ENCODE peak calls at places on chromosomes 11 and 22, in seven cellular contexts. One of them, this sample, is unnamed.

GRCh38 chr11:60854140-60854846 is 1.5 kb downstream of the PTGDR2 start:
- DNase-seq in right lobe of liver: no peak
- DNase-seq in mucosa of descending colon: no peak
- DNase-seq in neural progenitor cell: no peak
- DNase-seq in neuronal stem cell: no peak
- DNase-seq in heart left ventricle: no peak
- DNase-seq in cardiac muscle cell: no peak
- DNase-seq in this sample: no peak

GRCh38 chr11:123057604-123058305 is 4.2 kb downstream of the HSPA8 start:
- DNase-seq in mucosa of descending colon: no peak
- DNase-seq in cardiac muscle cell: no peak
- DNase-seq in neural progenitor cell: no peak
- DNase-seq in heart left ventricle: no peak
- DNase-seq in neuronal stem cell: no peak
- DNase-seq in right lobe of liver: no peak
- DNase-seq in this sample: no peak

GRCh38 chr22:17627961-17628303 is 617 bp downstream of the ATP6V1E1 start:
- DNase-seq in mucosa of descending colon: no peak
- DNase-seq in heart left ventricle: no peak
- DNase-seq in neuronal stem cell: no peak
- DNase-seq in cardiac muscle cell: peak; percentile 10
- DNase-seq in right lobe of liver: no peak
- DNase-seq in neural progenitor cell: no peak
- DNase-seq in this sample: peak; percentile 16

GRCh38 chr22:33919591-33920501 is at the start of gene LARGE1:
- DNase-seq in neuronal stem cell: peak; percentile 27
- DNase-seq in heart left ventricle: peak; percentile 43
- DNase-seq in cardiac muscle cell: peak; percentile 47
- DNase-seq in right lobe of liver: peak; percentile 69
- DNase-seq in mucosa of descending colon: peak; percentile 72
- DNase-seq in neural progenitor cell: peak; percentile 78
- DNase-seq in this sample: peak; percentile 33

GRCh38 chr11:92130432-92130831 is 94.2 kb upstream of the FAT3 start:
- DNase-seq in right lobe of liver: no peak
- DNase-seq in mucosa of descending colon: no peak
- DNase-seq in neuronal stem cell: no peak
- DNase-seq in cardiac muscle cell: peak; percentile 57
- DNase-seq in heart left ventricle: no peak
- DNase-seq in neural progenitor cell: no peak
- DNase-seq in this sample: no peak

GRCh38 chr11:122882809-122883681 is 486 bp downstream of the JHY start:
- DNase-seq in right lobe of liver: peak; percentile 48
- DNase-seq in neural progenitor cell: peak; percentile 80
- DNase-seq in neuronal stem cell: peak; percentile 31
- DNase-seq in heart left ventricle: peak; percentile 68
- DNase-seq in mucosa of descending colon: peak; percentile 78
- DNase-seq in cardiac muscle cell: no peak
- DNase-seq in this sample: peak; percentile 68

GRCh38 chr22:43862074-43862881 is at the start of gene SULT4A1:
- DNase-seq in neuronal stem cell: peak; percentile 46
- DNase-seq in heart left ventricle: no peak
- DNase-seq in cardiac muscle cell: peak; percentile 63
- DNase-seq in mucosa of descending colon: no peak
- DNase-seq in neural progenitor cell: peak; percentile 91
- DNase-seq in right lobe of liver: no peak
- DNase-seq in this sample: peak; percentile 21

GRCh38 chr11:109968781-109969180 is 124.4 kb upstream of the ZC3H12C start:
- DNase-seq in neural progenitor cell: no peak
- DNase-seq in right lobe of liver: no peak
- DNase-seq in mucosa of descending colon: no peak
- DNase-seq in heart left ventricle: no peak
- DNase-seq in neuronal stem cell: no peak
- DNase-seq in cardiac muscle cell: no peak
- DNase-seq in this sample: no peak

GRCh38 chr11:27754035-27755017 is 54.1 kb upstream of the BDNF start:
- DNase-seq in neural progenitor cell: no peak
- DNase-seq in right lobe of liver: no peak
- DNase-seq in heart left ventricle: no peak
- DNase-seq in neuronal stem cell: no peak
- DNase-seq in mucosa of descending colon: no peak
- DNase-seq in cardiac muscle cell: peak; percentile 32
- DNase-seq in this sample: no peak

GRCh38 chr22:19658057-19658966 is 56.0 kb upstream of the SEPTIN5 start:
- DNase-seq in right lobe of liver: no peak
- DNase-seq in cardiac muscle cell: no peak
- DNase-seq in neural progenitor cell: no peak
- DNase-seq in heart left ventricle: no peak
- DNase-seq in neuronal stem cell: no peak
- DNase-seq in mucosa of descending colon: no peak
- DNase-seq in this sample: no peak

GRCh38 chr22:39518124-39518786 is 2.1 kb upstream of the ATF4 start:
- DNase-seq in cardiac muscle cell: peak; percentile 79
- DNase-seq in mucosa of descending colon: no peak
- DNase-seq in neural progenitor cell: no peak
- DNase-seq in right lobe of liver: no peak
- DNase-seq in neuronal stem cell: no peak
- DNase-seq in heart left ventricle: no peak
- DNase-seq in this sample: no peak

GRCh38 chr11:19977941-19978340 is 182.3 kb downstream of the DBX1 start:
- DNase-seq in neural progenitor cell: no peak
- DNase-seq in heart left ventricle: no peak
- DNase-seq in neuronal stem cell: no peak
- DNase-seq in mucosa of descending colon: no peak
- DNase-seq in cardiac muscle cell: no peak
- DNase-seq in right lobe of liver: no peak
- DNase-seq in this sample: no peak

GRCh38 chr11:19978668-19979518 is 181.4 kb downstream of the DBX1 start:
- DNase-seq in mucosa of descending colon: no peak
- DNase-seq in cardiac muscle cell: peak; percentile 80
- DNase-seq in neuronal stem cell: no peak
- DNase-seq in neural progenitor cell: no peak
- DNase-seq in right lobe of liver: no peak
- DNase-seq in heart left ventricle: no peak
- DNase-seq in this sample: peak; percentile 63

GRCh38 chr11:19980957-19981669 is 179.2 kb downstream of the DBX1 start:
- DNase-seq in right lobe of liver: peak; percentile 49
- DNase-seq in mucosa of descending colon: peak; percentile 27
- DNase-seq in cardiac muscle cell: peak; percentile 74
- DNase-seq in heart left ventricle: no peak
- DNase-seq in neural progenitor cell: no peak
- DNase-seq in neuronal stem cell: no peak
- DNase-seq in this sample: peak; percentile 44

GRCh38 chr11:19979519-19979845 is 180.8 kb downstream of the DBX1 start:
- DNase-seq in heart left ventricle: no peak
- DNase-seq in neuronal stem cell: no peak
- DNase-seq in neural progenitor cell: no peak
- DNase-seq in cardiac muscle cell: no peak
- DNase-seq in right lobe of liver: no peak
- DNase-seq in mucosa of descending colon: no peak
- DNase-seq in this sample: no peak

DNA sequence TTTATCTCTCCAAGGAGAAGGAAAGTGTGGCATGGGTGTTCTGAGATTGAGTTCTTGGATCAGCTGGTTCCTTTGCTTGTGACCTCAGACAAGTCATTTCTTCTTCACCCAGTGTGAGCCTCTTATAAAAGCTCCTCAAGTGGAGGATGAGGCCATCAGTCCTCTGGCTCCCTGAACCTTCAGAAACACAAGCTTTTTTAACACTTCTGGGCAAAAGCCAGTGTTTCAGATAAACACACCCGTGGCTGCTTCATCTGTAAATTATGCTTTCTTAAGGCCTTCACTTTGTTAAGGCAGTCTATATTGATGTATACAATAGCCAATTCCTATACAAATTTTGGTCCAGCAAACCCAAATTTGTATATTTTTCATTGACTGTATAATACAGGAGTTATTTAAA is 179.9 kb downstream of the DBX1 start:
- DNase-seq in neural progenitor cell: no peak
- DNase-seq in right lobe of liver: no peak
- DNase-seq in mucosa of descending colon: no peak
- DNase-seq in neuronal stem cell: no peak
- DNase-seq in heart left ventricle: no peak
- DNase-seq in cardiac muscle cell: no peak
- DNase-seq in this sample: no peak
- H3K4me1 ChIP-seq in neural progenitor cell: peaks cover 10% of the 10 kb centered on the region
- H3K4me1 ChIP-seq in right lobe of liver: peaks cover 43% of the 10 kb centered on the region
- H3K4me1 ChIP-seq in mucosa of descending colon: no peaks in the 10 kb centered on the region
- H3K4me1 ChIP-seq in neuronal stem cell: no peaks in the 10 kb centered on the region
- H3K4me1 ChIP-seq in heart left ventricle: peaks cover 5% of the 10 kb centered on the region
- H3K4me1 ChIP-seq in cardiac muscle cell: peaks cover 43% of the 10 kb centered on the region
- H3K4me1 ChIP-seq in this sample: peaks cover 53% of the 10 kb centered on the region

DNA sequence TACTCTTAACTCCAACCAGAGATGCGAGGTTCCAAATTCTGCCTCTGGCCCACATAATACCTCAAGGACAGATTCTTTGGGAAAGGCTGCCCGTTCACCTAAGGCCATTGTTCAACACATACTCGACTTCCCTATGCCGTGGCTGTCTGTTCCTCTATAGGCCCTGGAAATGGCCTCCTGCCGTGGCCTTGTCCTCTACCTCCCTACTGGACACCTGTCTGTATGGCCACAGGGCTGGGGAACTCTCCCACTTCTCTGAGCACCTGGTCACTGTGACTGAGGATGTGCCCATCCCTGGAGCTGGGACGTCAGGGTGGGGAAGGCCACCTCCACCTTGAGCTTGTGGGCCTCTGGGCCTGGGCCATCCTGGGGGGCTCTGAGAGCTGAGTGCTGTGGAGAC is 340.5 kb upstream of the B3GAT1 start:
- DNase-seq in neural progenitor cell: no peak
- DNase-seq in right lobe of liver: no peak
- DNase-seq in heart left ventricle: no peak
- DNase-seq in cardiac muscle cell: no peak
- DNase-seq in mucosa of descending colon: no peak
- DNase-seq in neuronal stem cell: no peak
- DNase-seq in this sample: no peak
- H3K9me3 ChIP-seq in neural progenitor cell: no peaks in the 10 kb centered on the region
- H3K9me3 ChIP-seq in right lobe of liver: no peaks in the 10 kb centered on the region
- H3K9me3 ChIP-seq in heart left ventricle: peaks cover 9% of the 10 kb centered on the region
- H3K9me3 ChIP-seq in cardiac muscle cell: no peaks in the 10 kb centered on the region
- H3K9me3 ChIP-seq in mucosa of descending colon: no peaks in the 10 kb centered on the region
- H3K9me3 ChIP-seq in neuronal stem cell: no peaks in the 10 kb centered on the region
- H3K9me3 ChIP-seq in this sample: peaks cover 16% of the 10 kb centered on the region

GRCh38 chr11:57776101-57776511 is 14.5 kb downstream of the CTNND1 start:
- DNase-seq in cardiac muscle cell: peak; percentile 72
- DNase-seq in neural progenitor cell: peak; percentile 69
- DNase-seq in right lobe of liver: no peak
- DNase-seq in mucosa of descending colon: no peak
- DNase-seq in heart left ventricle: peak; percentile 54
- DNase-seq in neuronal stem cell: no peak
- DNase-seq in this sample: no peak
- H3K4me1 ChIP-seq in cardiac muscle cell: peaks cover 73% of the 10 kb centered on the region
- H3K4me1 ChIP-seq in neural progenitor cell: peaks cover 63% of the 10 kb centered on the region
- H3K4me1 ChIP-seq in right lobe of liver: peaks cover 76% of the 10 kb centered on the region
- H3K4me1 ChIP-seq in mucosa of descending colon: peaks cover 81% of the 10 kb centered on the region
- H3K4me1 ChIP-seq in heart left ventricle: peaks cover 74% of the 10 kb centered on the region
- H3K4me1 ChIP-seq in neuronal stem cell: peaks cover 35% of the 10 kb centered on the region
- H3K4me1 ChIP-seq in this sample: peaks cover 88% of the 10 kb centered on the region

GRCh38 chr22:49583341-49583740 is 244.3 kb downstream of the BRD1 start:
- DNase-seq in heart left ventricle: no peak
- DNase-seq in mucosa of descending colon: no peak
- DNase-seq in neural progenitor cell: no peak
- DNase-seq in cardiac muscle cell: no peak
- DNase-seq in right lobe of liver: no peak
- DNase-seq in neuronal stem cell: no peak
- DNase-seq in this sample: no peak

GRCh38 chr22:49582671-49583070 is 245.0 kb downstream of the BRD1 start:
- DNase-seq in mucosa of descending colon: no peak
- DNase-seq in right lobe of liver: no peak
- DNase-seq in heart left ventricle: no peak
- DNase-seq in neural progenitor cell: no peak
- DNase-seq in cardiac muscle cell: no peak
- DNase-seq in neuronal stem cell: no peak
- DNase-seq in this sample: no peak

GRCh38 chr22:49585695-49586243 is 241.9 kb downstream of the BRD1 start:
- DNase-seq in right lobe of liver: no peak
- DNase-seq in neural progenitor cell: no peak
- DNase-seq in mucosa of descending colon: no peak
- DNase-seq in heart left ventricle: no peak
- DNase-seq in neuronal stem cell: no peak
- DNase-seq in cardiac muscle cell: no peak
- DNase-seq in this sample: peak; percentile 26

GRCh38 chr22:49582171-49582570 is 245.5 kb downstream of the BRD1 start:
- DNase-seq in right lobe of liver: no peak
- DNase-seq in cardiac muscle cell: no peak
- DNase-seq in mucosa of descending colon: no peak
- DNase-seq in heart left ventricle: no peak
- DNase-seq in neural progenitor cell: no peak
- DNase-seq in neuronal stem cell: no peak
- DNase-seq in this sample: no peak

GRCh38 chr22:49583886-49584505 is 243.7 kb downstream of the BRD1 start:
- DNase-seq in mucosa of descending colon: no peak
- DNase-seq in neuronal stem cell: no peak
- DNase-seq in neural progenitor cell: no peak
- DNase-seq in heart left ventricle: no peak
- DNase-seq in right lobe of liver: no peak
- DNase-seq in cardiac muscle cell: no peak
- DNase-seq in this sample: no peak
- H3K9me3 ChIP-seq in mucosa of descending colon: peaks cover 3% of the 10 kb centered on the region
- H3K9me3 ChIP-seq in neuronal stem cell: peaks cover 8% of the 10 kb centered on the region
- H3K9me3 ChIP-seq in neural progenitor cell: no peaks in the 10 kb centered on the region
- H3K9me3 ChIP-seq in heart left ventricle: peaks cover 7% of the 10 kb centered on the region
- H3K9me3 ChIP-seq in right lobe of liver: peaks cover 4% of the 10 kb centered on the region
- H3K9me3 ChIP-seq in cardiac muscle cell: no peaks in the 10 kb centered on the region
- H3K9me3 ChIP-seq in this sample: peaks cover 4% of the 10 kb centered on the region

DNA sequence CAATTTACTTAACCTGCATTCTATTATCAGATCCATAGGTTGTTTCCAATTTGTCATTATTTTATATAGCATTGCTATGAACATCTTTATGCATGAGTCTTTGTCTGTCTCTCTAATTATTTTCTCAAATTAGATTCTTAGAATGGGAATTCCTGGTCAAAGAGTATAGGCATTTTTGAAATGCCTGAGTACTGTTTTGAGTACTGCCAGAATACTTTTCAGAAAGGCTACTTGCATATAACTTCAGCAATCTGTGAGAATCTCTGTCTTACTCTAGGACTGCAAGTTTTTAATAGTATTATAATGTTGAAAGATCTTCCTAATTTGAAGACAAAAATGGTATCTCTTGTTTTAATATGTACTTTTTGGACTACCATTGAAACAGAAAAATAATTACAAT is 56.6 kb downstream of the KCNC1 start:
- DNase-seq in heart left ventricle: no peak
- DNase-seq in right lobe of liver: no peak
- DNase-seq in cardiac muscle cell: no peak
- DNase-seq in neuronal stem cell: no peak
- DNase-seq in neural progenitor cell: no peak
- DNase-seq in mucosa of descending colon: no peak
- DNase-seq in this sample: no peak
- H3K4me1 ChIP-seq in heart left ventricle: no peaks in the 10 kb centered on the region
- H3K4me1 ChIP-seq in right lobe of liver: no peaks in the 10 kb centered on the region
- H3K4me1 ChIP-seq in cardiac muscle cell: no peaks in the 10 kb centered on the region
- H3K4me1 ChIP-seq in neuronal stem cell: no peaks in the 10 kb centered on the region
- H3K4me1 ChIP-seq in neural progenitor cell: peaks cover 12% of the 10 kb centered on the region
- H3K4me1 ChIP-seq in mucosa of descending colon: no peaks in the 10 kb centered on the region
- H3K4me1 ChIP-seq in this sample: no peaks in the 10 kb centered on the region

GRCh38 chr11:119584193-119585037 is 144.6 kb downstream of the NECTIN1 start:
- DNase-seq in heart left ventricle: no peak
- DNase-seq in right lobe of liver: peak; percentile 45
- DNase-seq in cardiac muscle cell: peak; percentile 96
- DNase-seq in mucosa of descending colon: peak; percentile 35
- DNase-seq in neuronal stem cell: peak; percentile 90
- DNase-seq in neural progenitor cell: peak; percentile 95
- DNase-seq in this sample: peak; percentile 62
- H3K9me3 ChIP-seq in heart left ventricle: peaks cover 4% of the 10 kb centered on the region
- H3K9me3 ChIP-seq in right lobe of liver: no peaks in the 10 kb centered on the region
- H3K9me3 ChIP-seq in cardiac muscle cell: no peaks in the 10 kb centered on the region
- H3K9me3 ChIP-seq in mucosa of descending colon: no peaks in the 10 kb centered on the region
- H3K9me3 ChIP-seq in neuronal stem cell: peaks cover 15% of the 10 kb centered on the region
- H3K9me3 ChIP-seq in neural progenitor cell: no peaks in the 10 kb centered on the region
- H3K9me3 ChIP-seq in this sample: no peaks in the 10 kb centered on the region

GRCh38 chr11:30451642-30452041 is 128.7 kb downstream of the ARL14EP start:
- DNase-seq in heart left ventricle: no peak
- DNase-seq in neuronal stem cell: no peak
- DNase-seq in mucosa of descending colon: no peak
- DNase-seq in right lobe of liver: no peak
- DNase-seq in neural progenitor cell: no peak
- DNase-seq in cardiac muscle cell: no peak
- DNase-seq in this sample: no peak
- H3K4me1 ChIP-seq in heart left ventricle: peaks cover 10% of the 10 kb centered on the region
- H3K4me1 ChIP-seq in neuronal stem cell: no peaks in the 10 kb centered on the region
- H3K4me1 ChIP-seq in mucosa of descending colon: no peaks in the 10 kb centered on the region
- H3K4me1 ChIP-seq in right lobe of liver: no peaks in the 10 kb centered on the region
- H3K4me1 ChIP-seq in neural progenitor cell: peaks cover 45% of the 10 kb centered on the region
- H3K4me1 ChIP-seq in cardiac muscle cell: peaks cover 38% of the 10 kb centered on the region
- H3K4me1 ChIP-seq in this sample: no peaks in the 10 kb centered on the region